ENCODE peak calls at places on chromosomes 6 and 20, in six cellular contexts. A, L, E, Y, N and Q are unnamed samples.
A peak's percentile ranks its signal among the peaks of the same experiment; 100 is the strongest.

GRCh38 chr6:24988562-24988961 is 52.8 kb upstream of the RIPOR2 start:
- ATAC-seq in A (no peak), L (no peak), E (no peak), Y (no peak), N (no peak), Q (no peak)

GRCh38 chr20:63547484-63548480 is at the start of gene SRMS:
- ATAC-seq in A (no peak), L (no peak), E (no peak), Y (no peak), N (no peak), Q (no peak)

GRCh38 chr6:24481449-24481848 is 7.9 kb downstream of the GPLD1 start:
- ATAC-seq in A (no peak), L (peak; percentile 24), E (no peak), Y (no peak), N (peak; percentile 84), Q (no peak)

GRCh38 chr6:122308074-122308473 is 91.4 kb upstream of the HSF2 start:
- ATAC-seq in A (no peak), L (no peak), E (no peak), Y (peak; percentile 49), N (no peak), Q (no peak)

GRCh38 chr6:156396068-156396771 is 381.0 kb upstream of the ARID1B start:
- ATAC-seq in A (peak; percentile 76), L (no peak), E (no peak), Y (no peak), N (no peak), Q (no peak)

GRCh38 chr6:166654573-166654972 is 27.5 kb upstream of the RPS6KA2 start:
- ATAC-seq in A (no peak), L (no peak), E (no peak), Y (no peak), N (no peak), Q (no peak)

GRCh38 chr6:3081965-3082364 is 13.7 kb downstream of the RIPK1 start:
- ATAC-seq in A (no peak), L (no peak), E (no peak), Y (no peak), N (no peak), Q (peak; percentile 41)

GRCh38 chr20:62358171-62358719 is 8.9 kb downstream of the LAMA5 start:
- ATAC-seq in A (no peak), L (no peak), E (no peak), Y (no peak), N (peak; percentile 68), Q (peak; percentile 21)

GRCh38 chr6:170021579-170021978 is 269.3 kb downstream of the DLL1 start:
- ATAC-seq in A (no peak), L (no peak), E (no peak), Y (no peak), N (no peak), Q (no peak)

GRCh38 chr20:8858181-8858794 is 210.6 kb upstream of the PLCB4 start:
- ATAC-seq in A (no peak), L (no peak), E (peak; percentile 58), Y (no peak), N (no peak), Q (no peak)

GRCh38 chr20:51650685-51651134 is 108.2 kb upstream of the NFATC2 start:
- ATAC-seq in A (peak; percentile 78), L (peak; percentile 64), E (no peak), Y (no peak), N (peak; percentile 34), Q (no peak)

GRCh38 chr20:12291386-12291785 is 373.7 kb downstream of the BTBD3 start:
- ATAC-seq in A (no peak), L (no peak), E (no peak), Y (no peak), N (no peak), Q (no peak)

GRCh38 chr6:34300332-34300751 is 51.5 kb upstream of the SMIM29 start:
- ATAC-seq in A (peak; percentile 66), L (no peak), E (peak; percentile 35), Y (no peak), N (peak; percentile 23), Q (no peak)

GRCh38 chr6:29850011-29850553 is 22.5 kb downstream of the HLA-G start:
- ATAC-seq in A (peak; percentile 26), L (no peak), E (no peak), Y (no peak), N (peak; percentile 82), Q (peak; percentile 52)

GRCh38 chr6:39215640-39216158 is 13.6 kb downstream of the KCNK5 start:
- ATAC-seq in A (peak; percentile 47), L (no peak), E (no peak), Y (no peak), N (no peak), Q (peak; percentile 25)

GRCh38 chr20:17857639-17858449 is 110.8 kb downstream of the SNX5 start:
- ATAC-seq in A (no peak), L (no peak), E (no peak), Y (no peak), N (no peak), Q (no peak)
- TF ChIP-seq EP300 in A (no peak), L (no peak), E (no peak), Y (no peak), N (no peak), Q (no peak)

GRCh38 chr20:32207626-32208498 is at the start of the genes PLAGL2 and POFUT1:
- ATAC-seq in A (peak; percentile 92), L (peak; percentile 94), E (peak; percentile 96), Y (peak; percentile 93), N (peak; percentile 94), Q (peak; percentile 99)

GRCh38 chr20:32205502-32206382 is 1.8 kb downstream of the PLAGL2 start:
- ATAC-seq in A (peak; percentile 23), L (no peak), E (no peak), Y (no peak), N (no peak), Q (no peak)

GRCh38 chr20:32207211-32207625 is 325 bp downstream of the PLAGL2 start:
- ATAC-seq in A (peak; percentile 9), L (no peak), E (no peak), Y (peak; percentile 1), N (peak; percentile 54), Q (no peak)

GRCh38 chr20:32204485-32205115 is 2.9 kb downstream of the PLAGL2 start:
- ATAC-seq in A (no peak), L (no peak), E (no peak), Y (no peak), N (no peak), Q (no peak)

GRCh38 chr20:32206383-32207210 is 946 bp downstream of the PLAGL2 start:
- ATAC-seq in A (no peak), L (no peak), E (peak; percentile 8), Y (no peak), N (peak; percentile 5), Q (no peak)
- H3K4me1 ChIP-seq in A (peaks cover 20% of the 10 kb centered on the region), L (peaks cover 30% of the 10 kb centered on the region), E (peaks cover 74% of the 10 kb centered on the region), Y (peaks cover 60% of the 10 kb centered on the region), N (peaks cover 18% of the 10 kb centered on the region), Q (peaks cover 16% of the 10 kb centered on the region)

GRCh38 chr6:151656392-151656791 is 151.1 kb upstream of the ESR1 start:
- ATAC-seq in A (no peak), L (no peak), E (no peak), Y (no peak), N (no peak), Q (no peak)

GRCh38 chr6:151658091-151658490 is 149.4 kb upstream of the ESR1 start:
- ATAC-seq in A (no peak), L (no peak), E (peak; percentile 97), Y (no peak), N (no peak), Q (no peak)

GRCh38 chr6:151661509-151661908 is 146.0 kb upstream of the ESR1 start:
- ATAC-seq in A (no peak), L (no peak), E (no peak), Y (no peak), N (no peak), Q (no peak)

GRCh38 chr6:151661928-151662327 is 145.6 kb upstream of the ESR1 start:
- ATAC-seq in A (peak; percentile 61), L (no peak), E (no peak), Y (no peak), N (peak; percentile 91), Q (no peak)

DNA sequence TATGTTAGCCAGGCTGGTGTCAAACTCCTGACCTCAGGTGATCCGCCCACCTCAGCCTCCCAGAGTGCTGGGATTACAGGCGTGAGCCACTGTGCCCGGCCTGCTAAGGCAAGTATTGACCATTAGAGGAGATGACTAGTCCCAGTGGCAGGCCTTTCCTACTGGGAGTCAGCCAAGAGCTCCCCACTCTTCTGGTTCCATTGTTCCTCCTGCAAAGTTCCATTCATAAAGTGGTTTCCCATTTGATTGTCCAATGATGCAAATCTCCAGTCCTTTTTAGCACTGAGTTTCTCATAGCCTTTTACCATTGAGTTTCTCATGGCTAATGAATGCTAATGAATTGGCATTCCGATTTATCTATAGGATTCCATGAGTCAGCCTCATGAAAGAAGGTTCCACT is 148.3 kb upstream of the ESR1 start:
- ATAC-seq in A (no peak), L (no peak), E (no peak), Y (no peak), N (no peak), Q (no peak)
- TF ChIP-seq EP300 in A (no peak), L (no peak), E (no peak), Y (no peak), N (no peak), Q (no peak)

GRCh38 chr6:134721095-134721400 is 228.9 kb downstream of the ALDH8A1 start:
- ATAC-seq in A (no peak), L (no peak), E (no peak), Y (no peak), N (no peak), Q (no peak)
- H3K4me1 ChIP-seq in A (no peaks in the 10 kb centered on the region), L (peaks cover 33% of the 10 kb centered on the region), E (no peaks in the 10 kb centered on the region), Y (peaks cover 69% of the 10 kb centered on the region), N (no peaks in the 10 kb centered on the region), Q (peaks cover 26% of the 10 kb centered on the region)